ENCODE peak calls at places on chromosomes 12 and 14, in five cellular contexts. F is AG09309, Y is body of pancreas, K is GM06990, T is AG04450. I is an unnamed sample.

GRCh38 chr12:86697916-86698315 is 441.7 kb upstream of the MGAT4C start:
- DNase-seq in K (no peak), T (no peak), F (no peak), Y (no peak), I (no peak)

GRCh38 chr12:113800201-113800600 is 165.9 kb downstream of the RBM19 start:
- DNase-seq in T (no peak), K (no peak), F (no peak), Y (no peak), I (no peak)

GRCh38 chr14:27672047-27672446 is 1074.2 kb upstream of the NOVA1 start:
- DNase-seq in T (no peak), Y (no peak), F (no peak), K (no peak), I (no peak)

GRCh38 chr12:30862486-30862885 is 64.1 kb upstream of the TSPAN11 start:
- DNase-seq in K (no peak), T (no peak), F (no peak), Y (no peak), I (no peak)

GRCh38 chr12:77406131-77406905 is 340.9 kb upstream of the E2F7 start:
- DNase-seq in K (no peak), F (no peak), T (no peak), Y (no peak), I (no peak)

GRCh38 chr12:749871-750270 is 2.5 kb upstream of the WNK1 start:
- DNase-seq in K (no peak), F (no peak), Y (no peak), T (no peak), I (no peak)

GRCh38 chr14:96739511-96739910 is 57.7 kb upstream of the VRK1 start:
- DNase-seq in K (no peak), T (no peak), Y (no peak), F (no peak), I (no peak)

GRCh38 chr14:79118291-79118690 is 948.1 kb downstream of the NRXN3 start:
- DNase-seq in F (no peak), T (no peak), K (no peak), Y (no peak), I (no peak)

GRCh38 chr14:38039526-38039925 is 168.2 kb upstream of the SSTR1 start:
- DNase-seq in T (no peak), K (no peak), Y (no peak), F (peak), I (no peak)

GRCh38 chr12:84913151-84913550 is 552 bp upstream of the SLC6A15 start:
- DNase-seq in Y (no peak), K (no peak), F (no peak), T (no peak), I (no peak)

GRCh38 chr12:130669797-130670196 is 46.3 kb downstream of the RIMBP2 start:
- DNase-seq in F (no peak), Y (no peak), K (no peak), T (no peak), I (no peak)

GRCh38 chr12:67996347-67996746 is 7.1 kb downstream of the IFNG-AS1 start:
- DNase-seq in Y (no peak), F (no peak), T (no peak), K (no peak), I (no peak)

GRCh38 chr12:67991158-67991557 is 1.9 kb downstream of the IFNG-AS1 start:
- DNase-seq in T (no peak), Y (no peak), F (no peak), K (peak), I (no peak)

GRCh38 chr12:67998379-67998778 is 9.1 kb downstream of the IFNG-AS1 start:
- DNase-seq in K (no peak), Y (no peak), F (no peak), T (no peak), I (no peak)

GRCh38 chr12:67993143-67993542 is 3.9 kb downstream of the IFNG-AS1 start:
- DNase-seq in F (no peak), Y (no peak), T (no peak), K (no peak), I (no peak)

GRCh38 chr12:67994046-67994445 is 4.8 kb downstream of the IFNG-AS1 start:
- DNase-seq in K (no peak), Y (no peak), F (no peak), T (no peak), I (no peak)
- TF ChIP-seq CTCF in K (peak), Y (no peak), F (no peak), T (no peak), I (no peak)

GRCh38 chr12:5345534-5345933 is 86.4 kb upstream of the NTF3 start:
- DNase-seq in K (no peak), T (no peak), Y (no peak), F (no peak), I (no peak)
- TF ChIP-seq CTCF in K (no peak), T (no peak), Y (no peak), F (no peak), I (no peak)

GRCh38 chr12:54066408-54066807 is 12.8 kb downstream of the HOXC4 start:
- DNase-seq in F (no peak), Y (no peak), K (no peak), T (no peak), I (no peak)
- TF ChIP-seq CTCF in F (no peak), Y (no peak), K (no peak), T (no peak), I (no peak)

GRCh38 chr12:128571906-128572305 is 251.9 kb downstream of the SLC15A4 start:
- DNase-seq in Y (no peak), T (no peak), F (no peak), K (no peak), I (no peak)
- TF ChIP-seq CTCF in Y (no peak), T (no peak), F (no peak), K (no peak), I (no peak)

I was measured in GM13977.